ENCODE peak calls at places on chromosomes 2 and 18, in five cellular contexts. W is RPMI8226; E is CD4-positive, alpha-beta memory T cell; S is stimulated activated CD4-positive, alpha-beta T cell treated with anti-CD3 and anti-CD28 coated beads, Interleukin-4, amount 100 ng/mL, for 1 hour; R is astrocyte. A is an unnamed sample.

GRCh38 chr18:35477497-35477896 is 20.3 kb downstream of the INO80C start:
- DNase-seq in W (no peak), S (no peak), R (no peak), E (no peak), A (no peak)

GRCh38 chr2:172674034-172674967 is 61.3 kb upstream of the RAPGEF4 start:
- DNase-seq in W (peak), E (peak), S (peak), R (no peak), A (peak)

GRCh38 chr2:160679686-160680085 is 186.1 kb upstream of the RBMS1 start:
- DNase-seq in S (no peak), R (peak), E (no peak), W (no peak), A (no peak)

GRCh38 chr18:25349926-25350560 is 1.9 kb downstream of the ZNF521 start:
- DNase-seq in W (no peak), R (no peak), S (no peak), E (no peak), A (no peak)

GRCh38 chr18:50159654-50160046 is 35.3 kb downstream of the MYO5B start:
- DNase-seq in E (no peak), S (no peak), W (no peak), R (no peak), A (no peak)

GRCh38 chr2:86022661-86023365 is 82.9 kb downstream of the POLR1A start:
- DNase-seq in R (no peak), W (no peak), S (no peak), E (no peak), A (no peak)

GRCh38 chr18:9617006-9617542 is 2.7 kb upstream of the PPP4R1 start:
- DNase-seq in R (no peak), W (no peak), S (no peak), E (no peak), A (no peak)

GRCh38 chr2:17470855-17471641 is 47.2 kb downstream of the RAD51AP2 start:
- DNase-seq in W (peak), S (no peak), E (no peak), R (peak), A (no peak)

GRCh38 chr2:172285010-172285621 is 142.3 kb upstream of the ITGA6 start:
- DNase-seq in R (peak), E (no peak), W (no peak), S (no peak), A (no peak)

GRCh38 chr2:240458900-240459391 is 23.5 kb downstream of the GPC1 start:
- DNase-seq in W (no peak), R (no peak), E (no peak), S (no peak), A (peak)

GRCh38 chr2:192887296-192887695 is 692.6 kb upstream of the TMEFF2 start:
- DNase-seq in S (no peak), E (no peak), W (no peak), R (no peak), A (no peak)